ENCODE peak calls at places on chromosomes 5 and 9, in ten cellular contexts. One of them, this sample, is unnamed.

GRCh38 chr5:125699860-125700259 is 723.3 kb upstream of the GRAMD2B start:
- DNase-seq in stimulated activated CD4-positive, alpha-beta T cell treated with anti-CD3 and anti-CD28 coated beads, Interleukin-15, amount 100 ng/mL, for 24 hours: no peak
- DNase-seq in heart right ventricle: no peak
- DNase-seq in nephron progenitor cell: no peak
- DNase-seq in HT-29: no peak
- DNase-seq in endothelial cell: no peak
- DNase-seq in progenitor cell of endocrine pancreas: no peak
- DNase-seq in HCT116: no peak
- DNase-seq in stimulated activated CD8-positive, alpha-beta memory T cell treated with anti-CD3 and anti-CD28 coated beads, Interleukin-12 subunit alpha, Interleukin-12 subunit beta, amount 100 ng/mL, for 1 hour: no peak
- DNase-seq in ovary: no peak
- DNase-seq in this sample: no peak

GRCh38 chr9:116484483-116484776 is 202.7 kb upstream of the TRIM32 start:
- DNase-seq in stimulated activated CD4-positive, alpha-beta T cell treated with anti-CD3 and anti-CD28 coated beads, Interleukin-15, amount 100 ng/mL, for 24 hours: no peak
- DNase-seq in heart right ventricle: no peak
- DNase-seq in nephron progenitor cell: no peak
- DNase-seq in HT-29: no peak
- DNase-seq in endothelial cell: no peak
- DNase-seq in progenitor cell of endocrine pancreas: no peak
- DNase-seq in HCT116: no peak
- DNase-seq in stimulated activated CD8-positive, alpha-beta memory T cell treated with anti-CD3 and anti-CD28 coated beads, Interleukin-12 subunit alpha, Interleukin-12 subunit beta, amount 100 ng/mL, for 1 hour: no peak
- DNase-seq in ovary: no peak
- DNase-seq in this sample: no peak

GRCh38 chr5:140327589-140327988 is 18.8 kb downstream of the HBEGF start:
- DNase-seq in stimulated activated CD4-positive, alpha-beta T cell treated with anti-CD3 and anti-CD28 coated beads, Interleukin-15, amount 100 ng/mL, for 24 hours: no peak
- DNase-seq in heart right ventricle: no peak
- DNase-seq in nephron progenitor cell: no peak
- DNase-seq in HT-29: no peak
- DNase-seq in endothelial cell: no peak
- DNase-seq in progenitor cell of endocrine pancreas: no peak
- DNase-seq in HCT116: no peak
- DNase-seq in stimulated activated CD8-positive, alpha-beta memory T cell treated with anti-CD3 and anti-CD28 coated beads, Interleukin-12 subunit alpha, Interleukin-12 subunit beta, amount 100 ng/mL, for 1 hour: no peak
- DNase-seq in ovary: no peak
- DNase-seq in this sample: peak

GRCh38 chr5:44862808-44863207 is 54.1 kb downstream of the MRPS30 start:
- DNase-seq in stimulated activated CD4-positive, alpha-beta T cell treated with anti-CD3 and anti-CD28 coated beads, Interleukin-15, amount 100 ng/mL, for 24 hours: no peak
- DNase-seq in heart right ventricle: no peak
- DNase-seq in nephron progenitor cell: no peak
- DNase-seq in HT-29: peak
- DNase-seq in endothelial cell: no peak
- DNase-seq in progenitor cell of endocrine pancreas: no peak
- DNase-seq in HCT116: peak
- DNase-seq in stimulated activated CD8-positive, alpha-beta memory T cell treated with anti-CD3 and anti-CD28 coated beads, Interleukin-12 subunit alpha, Interleukin-12 subunit beta, amount 100 ng/mL, for 1 hour: no peak
- DNase-seq in ovary: no peak
- DNase-seq in this sample: no peak

GRCh38 chr5:148838357-148838756 is 11.9 kb downstream of the ADRB2 start:
- DNase-seq in stimulated activated CD4-positive, alpha-beta T cell treated with anti-CD3 and anti-CD28 coated beads, Interleukin-15, amount 100 ng/mL, for 24 hours: no peak
- DNase-seq in heart right ventricle: no peak
- DNase-seq in nephron progenitor cell: no peak
- DNase-seq in HT-29: no peak
- DNase-seq in endothelial cell: no peak
- DNase-seq in progenitor cell of endocrine pancreas: no peak
- DNase-seq in HCT116: no peak
- DNase-seq in stimulated activated CD8-positive, alpha-beta memory T cell treated with anti-CD3 and anti-CD28 coated beads, Interleukin-12 subunit alpha, Interleukin-12 subunit beta, amount 100 ng/mL, for 1 hour: no peak
- DNase-seq in ovary: no peak
- DNase-seq in this sample: no peak

GRCh38 chr9:72280913-72281500 is 84.0 kb downstream of the ZFAND5 start:
- DNase-seq in stimulated activated CD4-positive, alpha-beta T cell treated with anti-CD3 and anti-CD28 coated beads, Interleukin-15, amount 100 ng/mL, for 24 hours: peak
- DNase-seq in heart right ventricle: peak
- DNase-seq in nephron progenitor cell: peak
- DNase-seq in HT-29: peak
- DNase-seq in endothelial cell: peak
- DNase-seq in progenitor cell of endocrine pancreas: peak
- DNase-seq in HCT116: peak
- DNase-seq in stimulated activated CD8-positive, alpha-beta memory T cell treated with anti-CD3 and anti-CD28 coated beads, Interleukin-12 subunit alpha, Interleukin-12 subunit beta, amount 100 ng/mL, for 1 hour: peak
- DNase-seq in ovary: peak
- DNase-seq in this sample: peak

GRCh38 chr5:167688731-167689130 is 602.7 kb upstream of the WWC1 start:
- DNase-seq in stimulated activated CD4-positive, alpha-beta T cell treated with anti-CD3 and anti-CD28 coated beads, Interleukin-15, amount 100 ng/mL, for 24 hours: no peak
- DNase-seq in heart right ventricle: no peak
- DNase-seq in nephron progenitor cell: no peak
- DNase-seq in HT-29: no peak
- DNase-seq in endothelial cell: no peak
- DNase-seq in progenitor cell of endocrine pancreas: no peak
- DNase-seq in HCT116: no peak
- DNase-seq in stimulated activated CD8-positive, alpha-beta memory T cell treated with anti-CD3 and anti-CD28 coated beads, Interleukin-12 subunit alpha, Interleukin-12 subunit beta, amount 100 ng/mL, for 1 hour: no peak
- DNase-seq in ovary: no peak
- DNase-seq in this sample: no peak

GRCh38 chr5:119036101-119036762 is 34.7 kb upstream of the DMXL1 start:
- DNase-seq in stimulated activated CD4-positive, alpha-beta T cell treated with anti-CD3 and anti-CD28 coated beads, Interleukin-15, amount 100 ng/mL, for 24 hours: no peak
- DNase-seq in heart right ventricle: no peak
- DNase-seq in nephron progenitor cell: no peak
- DNase-seq in HT-29: peak
- DNase-seq in endothelial cell: no peak
- DNase-seq in progenitor cell of endocrine pancreas: no peak
- DNase-seq in HCT116: peak
- DNase-seq in stimulated activated CD8-positive, alpha-beta memory T cell treated with anti-CD3 and anti-CD28 coated beads, Interleukin-12 subunit alpha, Interleukin-12 subunit beta, amount 100 ng/mL, for 1 hour: no peak
- DNase-seq in ovary: no peak
- DNase-seq in this sample: no peak

GRCh38 chr9:127503947-127504886 is 52.9 kb downstream of the LRSAM1 start:
- DNase-seq in stimulated activated CD4-positive, alpha-beta T cell treated with anti-CD3 and anti-CD28 coated beads, Interleukin-15, amount 100 ng/mL, for 24 hours: peak
- DNase-seq in heart right ventricle: peak
- DNase-seq in nephron progenitor cell: peak
- DNase-seq in HT-29: peak
- DNase-seq in endothelial cell: peak
- DNase-seq in progenitor cell of endocrine pancreas: peak
- DNase-seq in HCT116: peak
- DNase-seq in stimulated activated CD8-positive, alpha-beta memory T cell treated with anti-CD3 and anti-CD28 coated beads, Interleukin-12 subunit alpha, Interleukin-12 subunit beta, amount 100 ng/mL, for 1 hour: peak
- DNase-seq in ovary: peak
- DNase-seq in this sample: peak

GRCh38 chr9:112535364-112535763 is 48.7 kb downstream of the KIAA1958 start:
- DNase-seq in stimulated activated CD4-positive, alpha-beta T cell treated with anti-CD3 and anti-CD28 coated beads, Interleukin-15, amount 100 ng/mL, for 24 hours: no peak
- DNase-seq in heart right ventricle: no peak
- DNase-seq in nephron progenitor cell: no peak
- DNase-seq in HT-29: no peak
- DNase-seq in endothelial cell: no peak
- DNase-seq in progenitor cell of endocrine pancreas: no peak
- DNase-seq in HCT116: no peak
- DNase-seq in stimulated activated CD8-positive, alpha-beta memory T cell treated with anti-CD3 and anti-CD28 coated beads, Interleukin-12 subunit alpha, Interleukin-12 subunit beta, amount 100 ng/mL, for 1 hour: no peak
- DNase-seq in ovary: no peak
- DNase-seq in this sample: no peak

GRCh38 chr5:167245871-167246270 is 1045.6 kb upstream of the WWC1 start:
- DNase-seq in stimulated activated CD4-positive, alpha-beta T cell treated with anti-CD3 and anti-CD28 coated beads, Interleukin-15, amount 100 ng/mL, for 24 hours: no peak
- DNase-seq in heart right ventricle: no peak
- DNase-seq in nephron progenitor cell: peak
- DNase-seq in HT-29: peak
- DNase-seq in endothelial cell: no peak
- DNase-seq in progenitor cell of endocrine pancreas: no peak
- DNase-seq in HCT116: no peak
- DNase-seq in stimulated activated CD8-positive, alpha-beta memory T cell treated with anti-CD3 and anti-CD28 coated beads, Interleukin-12 subunit alpha, Interleukin-12 subunit beta, amount 100 ng/mL, for 1 hour: no peak
- DNase-seq in ovary: no peak
- DNase-seq in this sample: no peak

GRCh38 chr9:33703430-33704096 is 91.8 kb upstream of the PRSS3 start:
- DNase-seq in stimulated activated CD4-positive, alpha-beta T cell treated with anti-CD3 and anti-CD28 coated beads, Interleukin-15, amount 100 ng/mL, for 24 hours: no peak
- DNase-seq in heart right ventricle: no peak
- DNase-seq in nephron progenitor cell: no peak
- DNase-seq in HT-29: no peak
- DNase-seq in endothelial cell: no peak
- DNase-seq in progenitor cell of endocrine pancreas: no peak
- DNase-seq in HCT116: no peak
- DNase-seq in stimulated activated CD8-positive, alpha-beta memory T cell treated with anti-CD3 and anti-CD28 coated beads, Interleukin-12 subunit alpha, Interleukin-12 subunit beta, amount 100 ng/mL, for 1 hour: no peak
- DNase-seq in ovary: no peak
- DNase-seq in this sample: no peak

GRCh38 chr9:110217656-110218099 is 9.7 kb upstream of the C9orf152 start:
- DNase-seq in stimulated activated CD4-positive, alpha-beta T cell treated with anti-CD3 and anti-CD28 coated beads, Interleukin-15, amount 100 ng/mL, for 24 hours: no peak
- DNase-seq in heart right ventricle: no peak
- DNase-seq in nephron progenitor cell: no peak
- DNase-seq in HT-29: peak
- DNase-seq in endothelial cell: no peak
- DNase-seq in progenitor cell of endocrine pancreas: no peak
- DNase-seq in HCT116: peak
- DNase-seq in stimulated activated CD8-positive, alpha-beta memory T cell treated with anti-CD3 and anti-CD28 coated beads, Interleukin-12 subunit alpha, Interleukin-12 subunit beta, amount 100 ng/mL, for 1 hour: no peak
- DNase-seq in ovary: no peak
- DNase-seq in this sample: no peak

GRCh38 chr5:156589104-156589858 is 260.8 kb upstream of the PPP1R2B start:
- DNase-seq in stimulated activated CD4-positive, alpha-beta T cell treated with anti-CD3 and anti-CD28 coated beads, Interleukin-15, amount 100 ng/mL, for 24 hours: no peak
- DNase-seq in heart right ventricle: no peak
- DNase-seq in nephron progenitor cell: no peak
- DNase-seq in HT-29: no peak
- DNase-seq in endothelial cell: no peak
- DNase-seq in progenitor cell of endocrine pancreas: no peak
- DNase-seq in HCT116: no peak
- DNase-seq in stimulated activated CD8-positive, alpha-beta memory T cell treated with anti-CD3 and anti-CD28 coated beads, Interleukin-12 subunit alpha, Interleukin-12 subunit beta, amount 100 ng/mL, for 1 hour: no peak
- DNase-seq in ovary: no peak
- DNase-seq in this sample: no peak

GRCh38 chr9:104881991-104882555 is 45.9 kb downstream of the ABCA1 start:
- DNase-seq in stimulated activated CD4-positive, alpha-beta T cell treated with anti-CD3 and anti-CD28 coated beads, Interleukin-15, amount 100 ng/mL, for 24 hours: no peak
- DNase-seq in heart right ventricle: no peak
- DNase-seq in nephron progenitor cell: no peak
- DNase-seq in HT-29: no peak
- DNase-seq in endothelial cell: no peak
- DNase-seq in progenitor cell of endocrine pancreas: no peak
- DNase-seq in HCT116: no peak
- DNase-seq in stimulated activated CD8-positive, alpha-beta memory T cell treated with anti-CD3 and anti-CD28 coated beads, Interleukin-12 subunit alpha, Interleukin-12 subunit beta, amount 100 ng/mL, for 1 hour: no peak
- DNase-seq in ovary: peak
- DNase-seq in this sample: no peak

GRCh38 chr5:106380736-106381135 is 1290.0 kb downstream of the EFNA5 start:
- DNase-seq in stimulated activated CD4-positive, alpha-beta T cell treated with anti-CD3 and anti-CD28 coated beads, Interleukin-15, amount 100 ng/mL, for 24 hours: no peak
- DNase-seq in heart right ventricle: no peak
- DNase-seq in nephron progenitor cell: no peak
- DNase-seq in HT-29: no peak
- DNase-seq in endothelial cell: no peak
- DNase-seq in progenitor cell of endocrine pancreas: no peak
- DNase-seq in HCT116: no peak
- DNase-seq in stimulated activated CD8-positive, alpha-beta memory T cell treated with anti-CD3 and anti-CD28 coated beads, Interleukin-12 subunit alpha, Interleukin-12 subunit beta, amount 100 ng/mL, for 1 hour: no peak
- DNase-seq in ovary: no peak
- DNase-seq in this sample: no peak

GRCh38 chr5:60295423-60295822 is 401.9 kb upstream of the PDE4D start:
- DNase-seq in stimulated activated CD4-positive, alpha-beta T cell treated with anti-CD3 and anti-CD28 coated beads, Interleukin-15, amount 100 ng/mL, for 24 hours: no peak
- DNase-seq in heart right ventricle: peak
- DNase-seq in nephron progenitor cell: peak
- DNase-seq in HT-29: peak
- DNase-seq in endothelial cell: peak
- DNase-seq in progenitor cell of endocrine pancreas: no peak
- DNase-seq in HCT116: peak
- DNase-seq in stimulated activated CD8-positive, alpha-beta memory T cell treated with anti-CD3 and anti-CD28 coated beads, Interleukin-12 subunit alpha, Interleukin-12 subunit beta, amount 100 ng/mL, for 1 hour: no peak
- DNase-seq in ovary: no peak
- DNase-seq in this sample: no peak

GRCh38 chr9:79431019-79431679 is 140.6 kb upstream of the TLE4 start:
- DNase-seq in stimulated activated CD4-positive, alpha-beta T cell treated with anti-CD3 and anti-CD28 coated beads, Interleukin-15, amount 100 ng/mL, for 24 hours: no peak
- DNase-seq in heart right ventricle: no peak
- DNase-seq in nephron progenitor cell: no peak
- DNase-seq in HT-29: peak
- DNase-seq in endothelial cell: no peak
- DNase-seq in progenitor cell of endocrine pancreas: no peak
- DNase-seq in HCT116: no peak
- DNase-seq in stimulated activated CD8-positive, alpha-beta memory T cell treated with anti-CD3 and anti-CD28 coated beads, Interleukin-12 subunit alpha, Interleukin-12 subunit beta, amount 100 ng/mL, for 1 hour: no peak
- DNase-seq in ovary: no peak
- DNase-seq in this sample: no peak

GRCh38 chr5:81908044-81908443 is 63.8 kb upstream of the ATG10 start:
- DNase-seq in stimulated activated CD4-positive, alpha-beta T cell treated with anti-CD3 and anti-CD28 coated beads, Interleukin-15, amount 100 ng/mL, for 24 hours: no peak
- DNase-seq in heart right ventricle: no peak
- DNase-seq in nephron progenitor cell: no peak
- DNase-seq in HT-29: no peak
- DNase-seq in endothelial cell: no peak
- DNase-seq in progenitor cell of endocrine pancreas: no peak
- DNase-seq in HCT116: no peak
- DNase-seq in stimulated activated CD8-positive, alpha-beta memory T cell treated with anti-CD3 and anti-CD28 coated beads, Interleukin-12 subunit alpha, Interleukin-12 subunit beta, amount 100 ng/mL, for 1 hour: no peak
- DNase-seq in ovary: no peak
- DNase-seq in this sample: no peak

GRCh38 chr5:42572313-42572712 is 149.1 kb downstream of the GHR start:
- DNase-seq in stimulated activated CD4-positive, alpha-beta T cell treated with anti-CD3 and anti-CD28 coated beads, Interleukin-15, amount 100 ng/mL, for 24 hours: no peak
- DNase-seq in heart right ventricle: no peak
- DNase-seq in nephron progenitor cell: no peak
- DNase-seq in HT-29: no peak
- DNase-seq in endothelial cell: no peak
- DNase-seq in progenitor cell of endocrine pancreas: no peak
- DNase-seq in HCT116: no peak
- DNase-seq in stimulated activated CD8-positive, alpha-beta memory T cell treated with anti-CD3 and anti-CD28 coated beads, Interleukin-12 subunit alpha, Interleukin-12 subunit beta, amount 100 ng/mL, for 1 hour: no peak
- DNase-seq in ovary: no peak
- DNase-seq in this sample: peak

GRCh38 chr9:87883990-87884389 is 1.3 kb downstream of the SPATA31E1 start:
- DNase-seq in stimulated activated CD4-positive, alpha-beta T cell treated with anti-CD3 and anti-CD28 coated beads, Interleukin-15, amount 100 ng/mL, for 24 hours: no peak
- DNase-seq in heart right ventricle: no peak
- DNase-seq in nephron progenitor cell: peak
- DNase-seq in HT-29: peak
- DNase-seq in endothelial cell: peak
- DNase-seq in progenitor cell of endocrine pancreas: no peak
- DNase-seq in HCT116: no peak
- DNase-seq in stimulated activated CD8-positive, alpha-beta memory T cell treated with anti-CD3 and anti-CD28 coated beads, Interleukin-12 subunit alpha, Interleukin-12 subunit beta, amount 100 ng/mL, for 1 hour: no peak
- DNase-seq in ovary: no peak
- DNase-seq in this sample: no peak